ENCODE peak calls at places on chromosomes 16 and 17, in four cellular contexts. One of them, this sample, is unnamed.
A peak's percentile ranks its signal among the peaks of the same experiment; 100 is the strongest.

GRCh38 chr16:82329504-82330192 is 159.6 kb upstream of the MPHOSPH6 start:
- DNase-seq in WERI-Rb-1: no peak
- DNase-seq in GM23248: no peak
- DNase-seq in stomach: peak; percentile 82
- DNase-seq in this sample: no peak

GRCh38 chr16:4217246-4218131 is 24.4 kb downstream of the SRL start:
- DNase-seq in GM23248: peak; percentile 15
- DNase-seq in WERI-Rb-1: peak; percentile 51
- DNase-seq in stomach: no peak
- DNase-seq in this sample: peak; percentile 75

GRCh38 chr16:77739493-77739892 is 17.2 kb downstream of the NUDT7 start:
- DNase-seq in WERI-Rb-1: no peak
- DNase-seq in stomach: no peak
- DNase-seq in GM23248: peak; percentile 24
- DNase-seq in this sample: peak; percentile 4

GRCh38 chr17:19386276-19386863 is 620 bp downstream of the MFAP4 start:
- DNase-seq in GM23248: peak; percentile 98
- DNase-seq in stomach: peak; percentile 51
- DNase-seq in WERI-Rb-1: no peak
- DNase-seq in this sample: peak; percentile 69

GRCh38 chr17:66578781-66579489 is 256.0 kb upstream of the CACNG5 start:
- DNase-seq in GM23248: no peak
- DNase-seq in stomach: no peak
- DNase-seq in WERI-Rb-1: no peak
- DNase-seq in this sample: no peak

GRCh38 chr17:35855965-35856364 is 12.7 kb downstream of the HEATR9 start:
- DNase-seq in stomach: no peak
- DNase-seq in GM23248: no peak
- DNase-seq in WERI-Rb-1: no peak
- DNase-seq in this sample: no peak

GRCh38 chr17:66200685-66201092 is 8.8 kb upstream of the CEP112 start:
- DNase-seq in WERI-Rb-1: peak; percentile 74
- DNase-seq in GM23248: peak; percentile 74
- DNase-seq in stomach: peak; percentile 59
- DNase-seq in this sample: peak; percentile 59

GRCh38 chr17:69638516-69638915 is 224.0 kb downstream of the MAP2K6 start:
- DNase-seq in WERI-Rb-1: no peak
- DNase-seq in GM23248: no peak
- DNase-seq in stomach: no peak
- DNase-seq in this sample: no peak

GRCh38 chr16:81480856-81481821 is 36.5 kb downstream of the CMIP start:
- DNase-seq in GM23248: peak; percentile 62
- DNase-seq in stomach: peak; percentile 57
- DNase-seq in WERI-Rb-1: no peak
- DNase-seq in this sample: peak; percentile 30

DNA sequence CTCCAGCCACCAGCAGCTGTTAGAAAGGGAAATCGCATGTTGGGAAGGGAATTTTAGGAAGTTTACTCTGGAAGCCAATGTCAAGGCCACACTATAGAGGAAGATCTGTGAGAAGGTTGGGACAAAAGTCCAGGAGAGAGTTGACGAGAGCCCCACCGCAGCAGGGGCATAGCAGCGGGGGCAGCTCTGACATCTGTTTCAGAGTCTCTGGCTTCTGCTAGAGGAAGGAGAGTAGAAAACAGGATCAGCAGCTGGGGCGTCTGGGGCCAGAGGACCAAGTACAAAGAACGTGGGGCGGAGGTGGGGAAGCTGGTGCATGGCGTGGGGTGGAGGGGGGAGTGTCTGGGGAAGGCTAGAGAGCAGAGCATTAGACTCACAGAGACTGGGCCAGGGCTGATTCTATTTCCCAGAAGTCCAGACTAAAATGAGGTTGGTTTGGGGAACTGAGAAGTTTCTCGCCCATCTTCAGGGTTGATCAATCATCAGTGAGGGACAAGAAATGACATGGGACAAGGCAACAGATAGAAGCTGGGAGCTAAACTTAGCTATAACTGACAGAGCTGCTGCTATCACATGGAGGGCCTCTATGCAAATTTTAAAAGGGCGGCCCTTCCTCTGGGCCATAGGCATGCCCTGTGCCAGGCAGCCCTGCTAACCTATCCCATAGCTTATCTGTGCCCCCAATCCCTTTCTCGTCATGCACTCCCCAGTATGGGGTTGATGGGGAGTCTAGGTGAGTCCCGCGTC is 1.2 kb downstream of the RABEP2 start:
- DNase-seq in GM23248: no peak
- DNase-seq in WERI-Rb-1: peak; percentile 53
- DNase-seq in stomach: peak; percentile 29
- DNase-seq in this sample: no peak
- H3K4me3 ChIP-seq in GM23248: peak overlapping the region; percentile 85
- H3K4me3 ChIP-seq in WERI-Rb-1: no peak overlapping the region
- H3K4me3 ChIP-seq in stomach: peak overlapping the region; percentile 96
- H3K4me3 ChIP-seq in this sample: no peak overlapping the region

GRCh38 chr17:81394831-81395599 is at the start of gene BAHCC1:
- DNase-seq in WERI-Rb-1: peak; percentile 100
- DNase-seq in stomach: peak; percentile 100
- DNase-seq in GM23248: peak; percentile 100
- DNase-seq in this sample: peak; percentile 100
- H3K27me3 ChIP-seq in WERI-Rb-1: peaks cover 57% of the 10 kb centered on the region
- H3K27me3 ChIP-seq in stomach: peaks cover 24% of the 10 kb centered on the region
- H3K27me3 ChIP-seq in GM23248: no peaks in the 10 kb centered on the region
- H3K27me3 ChIP-seq in this sample: no peaks in the 10 kb centered on the region

GRCh38 chr16:89538286-89538685 is 22.2 kb upstream of the RPL13 start:
- DNase-seq in WERI-Rb-1: no peak
- DNase-seq in stomach: no peak
- DNase-seq in GM23248: no peak
- DNase-seq in this sample: no peak

GRCh38 chr16:89534147-89534788 is 26.1 kb downstream of the SPG7 start:
- DNase-seq in stomach: no peak
- DNase-seq in GM23248: peak; percentile 43
- DNase-seq in WERI-Rb-1: no peak
- DNase-seq in this sample: no peak

GRCh38 chr16:89536886-89537548 is 23.5 kb upstream of the RPL13 start:
- DNase-seq in stomach: no peak
- DNase-seq in WERI-Rb-1: no peak
- DNase-seq in GM23248: no peak
- DNase-seq in this sample: no peak

GRCh38 chr16:89537549-89537925 is 22.9 kb upstream of the RPL13 start:
- DNase-seq in GM23248: no peak
- DNase-seq in WERI-Rb-1: no peak
- DNase-seq in stomach: no peak
- DNase-seq in this sample: no peak

DNA sequence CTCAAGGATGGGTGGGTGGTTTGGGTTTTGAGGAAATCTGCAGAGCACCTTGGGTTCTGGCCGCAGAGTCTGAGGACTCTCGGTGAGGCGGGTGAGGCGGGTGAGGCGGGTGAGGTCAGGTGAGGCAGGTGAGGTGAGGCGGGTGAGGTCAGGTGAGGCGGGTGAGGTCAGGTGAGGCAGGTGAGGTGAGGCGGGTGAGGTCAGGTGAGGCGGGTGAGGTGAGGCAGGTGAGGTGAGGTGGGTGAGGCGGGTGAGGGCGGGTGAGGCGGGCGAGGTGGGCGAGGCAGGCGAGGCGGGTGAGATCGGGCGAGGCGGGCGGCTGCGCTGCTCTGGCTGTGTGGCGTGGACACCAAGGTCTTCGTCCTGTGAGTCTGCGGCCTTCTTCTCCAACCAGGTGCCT is 24.1 kb upstream of the RPL13 start:
- DNase-seq in stomach: no peak
- DNase-seq in GM23248: no peak
- DNase-seq in WERI-Rb-1: no peak
- DNase-seq in this sample: no peak
- H3K36me3 ChIP-seq in stomach: peaks cover 93% of the 10 kb centered on the region
- H3K36me3 ChIP-seq in GM23248: peaks cover 11% of the 10 kb centered on the region
- H3K36me3 ChIP-seq in WERI-Rb-1: peaks cover 5% of the 10 kb centered on the region
- H3K36me3 ChIP-seq in this sample: peaks cover 11% of the 10 kb centered on the region

DNA sequence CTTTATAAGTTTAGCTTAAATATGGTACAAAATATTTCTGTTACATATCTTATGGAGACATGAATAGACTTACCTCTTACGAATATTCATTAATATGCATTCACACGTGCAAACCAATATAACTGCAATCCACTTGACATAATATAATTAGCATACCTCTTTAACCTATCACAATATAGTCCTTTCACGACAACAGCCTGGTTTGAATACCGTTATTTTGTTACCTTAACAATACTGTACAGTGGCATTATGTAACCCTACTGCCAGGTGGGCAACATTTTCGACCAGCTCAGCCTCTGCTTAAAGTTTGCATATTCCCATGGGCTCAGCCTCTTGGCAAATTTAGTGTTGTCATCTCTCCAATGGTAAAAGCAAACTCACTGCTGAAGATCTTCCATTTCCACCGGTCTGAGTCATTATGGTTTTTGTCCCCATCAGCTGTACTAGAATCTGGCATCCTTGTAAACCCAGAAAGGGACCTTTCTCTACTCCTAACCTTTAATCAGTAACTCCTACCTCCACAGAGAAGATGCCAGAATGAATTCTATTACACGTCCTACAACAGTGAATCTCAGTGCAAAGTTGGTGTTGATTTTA is 46.0 kb downstream of the ZNF652 start:
- DNase-seq in stomach: no peak
- DNase-seq in GM23248: peak; percentile 55
- DNase-seq in WERI-Rb-1: no peak
- DNase-seq in this sample: no peak
- H3K4me3 ChIP-seq in stomach: no peak overlapping the region
- H3K4me3 ChIP-seq in GM23248: peak overlapping the region; percentile 41
- H3K4me3 ChIP-seq in WERI-Rb-1: no peak overlapping the region
- H3K4me3 ChIP-seq in this sample: peak overlapping the region; percentile 6

This sample was measured in MG63.